ENCODE peak calls at places on chromosome 3, in six cellular contexts. One of them, this sample, is unnamed.

GRCh38 chr3:32961189-32961715 is 9.8 kb downstream of the CCR4 start:
- DNase-seq in GM23248: no peak
- DNase-seq in neuronal stem cell: no peak
- DNase-seq in PC-3: no peak
- DNase-seq in HCT116: no peak
- DNase-seq in H1: no peak
- DNase-seq in this sample: no peak

GRCh38 chr3:31402118-31402517 is 130.6 kb upstream of the STT3B start:
- DNase-seq in GM23248: no peak
- DNase-seq in neuronal stem cell: no peak
- DNase-seq in PC-3: no peak
- DNase-seq in HCT116: no peak
- DNase-seq in H1: no peak
- DNase-seq in this sample: peak; percentile 7

GRCh38 chr3:114496021-114496434 is 202.2 kb downstream of the TIGIT start:
- DNase-seq in GM23248: peak; percentile 83
- DNase-seq in neuronal stem cell: no peak
- DNase-seq in PC-3: no peak
- DNase-seq in HCT116: peak; percentile 68
- DNase-seq in H1: no peak
- DNase-seq in this sample: peak; percentile 76

GRCh38 chr3:32018723-32019564 is 37.4 kb downstream of the ZNF860 start:
- DNase-seq in GM23248: peak; percentile 69
- DNase-seq in neuronal stem cell: peak; percentile 24
- DNase-seq in PC-3: peak; percentile 78
- DNase-seq in HCT116: peak; percentile 54
- DNase-seq in H1: no peak
- DNase-seq in this sample: peak; percentile 65

GRCh38 chr3:189324538-189325138 is 152.9 kb downstream of the TPRG1 start:
- DNase-seq in GM23248: peak; percentile 78
- DNase-seq in neuronal stem cell: no peak
- DNase-seq in PC-3: peak; percentile 99
- DNase-seq in HCT116: peak; percentile 99
- DNase-seq in H1: no peak
- DNase-seq in this sample: peak; percentile 83

GRCh38 chr3:77873599-77873998 is 833.7 kb downstream of the ROBO2 start:
- DNase-seq in GM23248: no peak
- DNase-seq in neuronal stem cell: no peak
- DNase-seq in PC-3: no peak
- DNase-seq in HCT116: no peak
- DNase-seq in H1: no peak
- DNase-seq in this sample: no peak

GRCh38 chr3:1954632-1955031 is 144.0 kb upstream of the CNTN4 start:
- DNase-seq in GM23248: no peak
- DNase-seq in neuronal stem cell: no peak
- DNase-seq in PC-3: no peak
- DNase-seq in HCT116: no peak
- DNase-seq in H1: no peak
- DNase-seq in this sample: no peak

GRCh38 chr3:99250272-99250671 is 348.8 kb upstream of the DCBLD2 start:
- DNase-seq in GM23248: peak; percentile 77
- DNase-seq in neuronal stem cell: no peak
- DNase-seq in PC-3: peak; percentile 75
- DNase-seq in HCT116: no peak
- DNase-seq in H1: no peak
- DNase-seq in this sample: no peak

GRCh38 chr3:47799733-47800132 is 3.2 kb upstream of the DHX30 start:
- DNase-seq in GM23248: peak; percentile 59
- DNase-seq in neuronal stem cell: peak; percentile 14
- DNase-seq in PC-3: peak; percentile 21
- DNase-seq in HCT116: no peak
- DNase-seq in H1: no peak
- DNase-seq in this sample: no peak

GRCh38 chr3:47057212-47057671 is 77.8 kb downstream of the NBEAL2 start:
- DNase-seq in GM23248: peak; percentile 58
- DNase-seq in neuronal stem cell: no peak
- DNase-seq in PC-3: no peak
- DNase-seq in HCT116: no peak
- DNase-seq in H1: no peak
- DNase-seq in this sample: no peak

GRCh38 chr3:108241146-108241545 is 18.9 kb upstream of the IFT57 start:
- DNase-seq in GM23248: no peak
- DNase-seq in neuronal stem cell: no peak
- DNase-seq in PC-3: no peak
- DNase-seq in HCT116: no peak
- DNase-seq in H1: no peak
- DNase-seq in this sample: no peak
- H2AFZ ChIP-seq in GM23248: no peak overlapping the region
- H2AFZ ChIP-seq in neuronal stem cell: no peak overlapping the region
- H2AFZ ChIP-seq in PC-3: no peak overlapping the region
- H2AFZ ChIP-seq in HCT116: no peak overlapping the region
- H2AFZ ChIP-seq in H1: no peak overlapping the region
- H2AFZ ChIP-seq in this sample: no peak overlapping the region

DNA sequence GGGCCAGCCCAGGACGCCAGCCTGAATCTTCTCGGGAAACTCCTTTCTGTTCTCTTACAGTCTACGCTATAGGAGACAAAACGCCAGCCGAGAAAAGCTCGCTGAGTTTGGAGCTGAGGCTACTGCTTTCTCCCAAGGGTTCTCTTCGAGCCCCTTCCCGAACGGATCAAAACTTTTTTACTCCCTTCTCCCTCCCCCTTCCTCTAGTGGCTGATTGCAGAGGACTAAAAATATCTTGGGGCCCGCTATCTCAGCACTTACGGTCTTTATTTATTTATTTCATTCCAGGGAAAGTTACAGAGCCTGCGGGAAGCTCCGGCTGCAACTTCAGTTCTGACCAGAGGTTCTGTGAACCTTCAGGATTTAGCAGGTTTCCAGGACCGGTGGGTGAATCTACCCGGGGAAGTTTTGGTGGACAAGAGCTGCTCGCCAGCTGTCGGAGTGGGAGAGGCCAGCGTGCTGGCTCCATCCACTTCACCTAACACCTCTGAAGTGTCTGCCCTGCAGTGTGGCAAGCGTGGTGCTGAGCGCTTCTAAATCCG is 454 bp upstream of the PDZRN3 start:
- DNase-seq in GM23248: peak; percentile 86
- DNase-seq in neuronal stem cell: peak; percentile 45
- DNase-seq in PC-3: no peak
- DNase-seq in HCT116: no peak
- DNase-seq in H1: peak; percentile 9
- DNase-seq in this sample: peak; percentile 81
- H3K9ac ChIP-seq in GM23248: peak overlapping the region; percentile 85
- H3K9ac ChIP-seq in neuronal stem cell: no peak overlapping the region
- H3K9ac ChIP-seq in PC-3: no peak overlapping the region
- H3K9ac ChIP-seq in HCT116: no peak overlapping the region
- H3K9ac ChIP-seq in H1: no peak overlapping the region
- H3K9ac ChIP-seq in this sample: peak overlapping the region; percentile 93

GRCh38 chr3:141312359-141313090 is 55.8 kb upstream of the ZBTB38 start:
- DNase-seq in GM23248: no peak
- DNase-seq in neuronal stem cell: no peak
- DNase-seq in PC-3: no peak
- DNase-seq in HCT116: no peak
- DNase-seq in H1: no peak
- DNase-seq in this sample: no peak

GRCh38 chr3:141311170-141311495 is 57.2 kb upstream of the ZBTB38 start:
- DNase-seq in GM23248: no peak
- DNase-seq in neuronal stem cell: no peak
- DNase-seq in PC-3: no peak
- DNase-seq in HCT116: no peak
- DNase-seq in H1: no peak
- DNase-seq in this sample: no peak

GRCh38 chr3:141311496-141312358 is 56.6 kb upstream of the ZBTB38 start:
- DNase-seq in GM23248: peak; percentile 98
- DNase-seq in neuronal stem cell: peak; percentile 94
- DNase-seq in PC-3: peak; percentile 95
- DNase-seq in HCT116: peak; percentile 96
- DNase-seq in H1: peak; percentile 94
- DNase-seq in this sample: peak; percentile 96

GRCh38 chr3:141316851-141317250 is 51.5 kb upstream of the ZBTB38 start:
- DNase-seq in GM23248: no peak
- DNase-seq in neuronal stem cell: no peak
- DNase-seq in PC-3: no peak
- DNase-seq in HCT116: no peak
- DNase-seq in H1: no peak
- DNase-seq in this sample: no peak

GRCh38 chr3:141313091-141313683 is 55.1 kb upstream of the ZBTB38 start:
- DNase-seq in GM23248: no peak
- DNase-seq in neuronal stem cell: no peak
- DNase-seq in PC-3: no peak
- DNase-seq in HCT116: no peak
- DNase-seq in H1: no peak
- DNase-seq in this sample: no peak
- H3K36me3 ChIP-seq in GM23248: no peaks in the 10 kb centered on the region
- H3K36me3 ChIP-seq in neuronal stem cell: no peaks in the 10 kb centered on the region
- H3K36me3 ChIP-seq in PC-3: no peaks in the 10 kb centered on the region
- H3K36me3 ChIP-seq in HCT116: no peaks in the 10 kb centered on the region
- H3K36me3 ChIP-seq in H1: no peaks in the 10 kb centered on the region
- H3K36me3 ChIP-seq in this sample: no peaks in the 10 kb centered on the region

DNA sequence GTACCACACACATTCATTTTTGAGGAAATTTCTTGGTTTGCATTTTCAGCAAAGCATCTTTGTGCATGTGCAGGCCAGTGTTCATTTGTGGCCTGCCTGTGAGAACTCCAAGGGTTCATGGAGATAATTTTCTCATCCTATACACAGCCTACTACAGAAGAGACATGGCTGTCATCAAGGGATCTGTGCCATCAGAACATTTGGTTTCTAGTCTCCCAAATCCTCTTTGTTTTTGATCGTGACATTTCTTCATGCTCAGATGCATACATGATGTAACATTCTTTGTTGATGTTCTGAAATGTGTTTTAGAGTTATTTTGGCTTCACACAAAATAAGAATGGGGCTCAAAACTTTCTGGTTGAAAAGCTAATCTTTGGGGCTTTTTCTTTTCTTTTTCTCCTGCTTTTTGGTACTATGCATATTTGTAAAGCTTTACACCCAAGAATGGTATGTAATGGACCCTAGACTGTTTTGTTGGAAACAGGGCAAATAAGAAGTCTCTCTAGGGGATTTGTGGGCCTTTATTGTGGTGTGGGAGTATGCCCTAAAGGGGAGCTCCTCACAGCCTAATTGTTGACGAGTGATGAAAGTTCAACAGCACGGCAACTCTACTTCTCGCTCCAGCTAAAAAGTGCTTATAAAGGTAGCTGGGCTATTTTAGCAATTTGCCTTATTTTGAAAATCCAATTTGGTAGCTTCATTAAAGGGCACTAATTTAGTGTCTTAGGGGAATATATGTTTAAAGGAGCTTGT is 3.2 kb upstream of the ARPP21 start:
- DNase-seq in GM23248: no peak
- DNase-seq in neuronal stem cell: no peak
- DNase-seq in PC-3: no peak
- DNase-seq in HCT116: no peak
- DNase-seq in H1: no peak
- DNase-seq in this sample: no peak
- H2AFZ ChIP-seq in GM23248: no peak overlapping the region
- H2AFZ ChIP-seq in neuronal stem cell: no peak overlapping the region
- H2AFZ ChIP-seq in PC-3: no peak overlapping the region
- H2AFZ ChIP-seq in HCT116: no peak overlapping the region
- H2AFZ ChIP-seq in H1: no peak overlapping the region
- H2AFZ ChIP-seq in this sample: no peak overlapping the region

This sample was measured in mesenchymal stem cell.